ENCODE peak calls at places on chromosome 13, in six cellular contexts. V is IMR-90, L is H9, C is H1, K is mesenchymal stem cell, F is trophoblast cell. A is an unnamed sample.

GRCh38 chr13:45807520-45808099 is 43.9 kb downstream of the SIAH3 start:
- DNase-seq in V (peak), L (peak), C (no peak), K (peak), F (peak), A (peak)

GRCh38 chr13:111354789-111355188 is 34.3 kb downstream of the TEX29 start:
- DNase-seq in V (no peak), L (no peak), C (no peak), K (no peak), F (no peak), A (no peak)

GRCh38 chr13:31007392-31007791 is 74.9 kb downstream of the TEX26 start:
- DNase-seq in V (no peak), L (no peak), C (no peak), K (no peak), F (no peak), A (no peak)

GRCh38 chr13:97460004-97460756 is 26.2 kb downstream of the RAP2A start:
- DNase-seq in V (peak), L (no peak), C (no peak), K (peak), F (peak), A (no peak)

GRCh38 chr13:25375727-25376358 is 4.1 kb downstream of the ATP8A2 start:
- DNase-seq in V (peak), L (peak), C (no peak), K (peak), F (peak), A (peak)

GRCh38 chr13:78958019-78958418 is 299.1 kb upstream of the OBI1 start:
- DNase-seq in V (no peak), L (no peak), C (no peak), K (no peak), F (no peak), A (no peak)

GRCh38 chr13:111116830-111117229 is 1.7 kb downstream of the ARHGEF7 start:
- DNase-seq in V (peak), L (no peak), C (no peak), K (no peak), F (peak), A (no peak)

GRCh38 chr13:101520672-101521071 is 68.2 kb downstream of the ITGBL1 start:
- DNase-seq in V (peak), L (no peak), C (no peak), K (peak), F (no peak), A (no peak)

GRCh38 chr13:98032168-98032567 is 78.7 kb downstream of the IPO5 start:
- DNase-seq in V (no peak), L (no peak), C (no peak), K (no peak), F (peak), A (no peak)

GRCh38 chr13:29847501-29847983 is 2.9 kb downstream of the UBL3 start:
- DNase-seq in V (peak), L (no peak), C (no peak), K (peak), F (peak), A (no peak)

GRCh38 chr13:81406022-81406421 is 1065.1 kb upstream of the SPRY2 start:
- DNase-seq in V (no peak), L (no peak), C (no peak), K (no peak), F (no peak), A (no peak)

GRCh38 chr13:89627991-89628390 is 1719.5 kb upstream of the MIR17HG start:
- DNase-seq in V (no peak), L (no peak), C (no peak), K (peak), F (no peak), A (no peak)

GRCh38 chr13:84917252-84917878 is 881.9 kb downstream of the SLITRK6 start:
- DNase-seq in V (peak), L (no peak), C (no peak), K (peak), F (peak), A (no peak)

DNA sequence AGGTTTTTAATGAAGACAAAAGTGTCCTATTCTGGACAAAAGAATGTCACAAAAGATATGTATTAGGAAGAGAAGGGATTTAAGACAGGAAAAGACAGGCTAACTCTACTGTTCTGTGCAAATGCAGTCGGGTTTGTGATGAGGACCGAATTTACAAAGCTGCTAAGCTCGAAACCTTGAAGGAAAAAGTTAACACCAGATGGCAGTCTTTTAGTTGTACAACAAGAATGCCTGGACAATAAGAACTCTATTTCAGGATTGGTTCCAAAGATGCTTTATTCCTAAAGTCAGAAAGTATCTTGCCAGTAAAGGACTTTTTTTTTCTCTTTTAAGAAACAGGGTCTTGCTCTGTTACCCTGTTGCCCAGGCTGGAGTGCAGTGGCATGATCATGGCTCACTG is 51.1 kb downstream of the HS6ST3 start:
- DNase-seq in V (peak), L (no peak), C (no peak), K (peak), F (peak), A (no peak)
- H2BK120ac ChIP-seq in V (no peak), L (no peak), C (no peak), K (no peak), F (no peak), A (no peak)

GRCh38 chr13:60441761-60442160 is 44.7 kb downstream of the TDRD3 start:
- DNase-seq in V (no peak), L (no peak), C (no peak), K (no peak), F (no peak), A (no peak)

GRCh38 chr13:60435762-60436374 is 38.8 kb downstream of the TDRD3 start:
- DNase-seq in V (no peak), L (no peak), C (no peak), K (no peak), F (no peak), A (no peak)

GRCh38 chr13:60433505-60433904 is 36.5 kb downstream of the TDRD3 start:
- DNase-seq in V (no peak), L (no peak), C (no peak), K (no peak), F (no peak), A (no peak)

DNA sequence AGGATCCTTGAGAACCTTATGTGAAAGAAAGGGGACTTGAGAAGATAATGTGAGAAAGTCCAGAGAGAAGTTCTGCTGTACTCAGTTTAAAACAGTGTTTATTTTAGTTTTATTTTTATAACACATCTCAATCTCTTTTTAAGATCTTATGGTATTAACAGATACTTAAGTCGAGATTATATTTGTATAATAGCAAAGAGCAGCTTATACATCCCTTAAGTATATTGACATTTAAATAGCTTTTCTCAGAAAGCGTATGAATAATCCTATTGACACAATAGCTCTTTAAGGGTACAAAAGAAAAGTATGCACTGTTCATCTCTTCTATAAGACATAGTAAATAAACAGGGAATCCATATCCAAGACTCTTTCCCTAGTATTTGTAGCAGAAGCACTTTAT is 42.2 kb downstream of the TDRD3 start:
- DNase-seq in V (no peak), L (no peak), C (no peak), K (no peak), F (no peak), A (no peak)
- H3K9ac ChIP-seq in V (no peak), L (no peak), C (no peak), K (no peak), F (no peak), A (no peak)

GRCh38 chr13:107130516-107130915 is 562.6 kb upstream of the ARGLU1 start:
- DNase-seq in V (no peak), L (no peak), C (no peak), K (no peak), F (no peak), A (no peak)
- H4K91ac ChIP-seq in V (no peak), L (no peak), C (no peak), K (no peak), F (no peak), A (no peak)

GRCh38 chr13:109707044-109707794 is 79.2 kb downstream of the IRS2 start:
- DNase-seq in V (no peak), L (no peak), C (no peak), K (no peak), F (no peak), A (no peak)
- H2BK120ac ChIP-seq in V (no peak), L (no peak), C (no peak), K (no peak), F (no peak), A (no peak)

DNA sequence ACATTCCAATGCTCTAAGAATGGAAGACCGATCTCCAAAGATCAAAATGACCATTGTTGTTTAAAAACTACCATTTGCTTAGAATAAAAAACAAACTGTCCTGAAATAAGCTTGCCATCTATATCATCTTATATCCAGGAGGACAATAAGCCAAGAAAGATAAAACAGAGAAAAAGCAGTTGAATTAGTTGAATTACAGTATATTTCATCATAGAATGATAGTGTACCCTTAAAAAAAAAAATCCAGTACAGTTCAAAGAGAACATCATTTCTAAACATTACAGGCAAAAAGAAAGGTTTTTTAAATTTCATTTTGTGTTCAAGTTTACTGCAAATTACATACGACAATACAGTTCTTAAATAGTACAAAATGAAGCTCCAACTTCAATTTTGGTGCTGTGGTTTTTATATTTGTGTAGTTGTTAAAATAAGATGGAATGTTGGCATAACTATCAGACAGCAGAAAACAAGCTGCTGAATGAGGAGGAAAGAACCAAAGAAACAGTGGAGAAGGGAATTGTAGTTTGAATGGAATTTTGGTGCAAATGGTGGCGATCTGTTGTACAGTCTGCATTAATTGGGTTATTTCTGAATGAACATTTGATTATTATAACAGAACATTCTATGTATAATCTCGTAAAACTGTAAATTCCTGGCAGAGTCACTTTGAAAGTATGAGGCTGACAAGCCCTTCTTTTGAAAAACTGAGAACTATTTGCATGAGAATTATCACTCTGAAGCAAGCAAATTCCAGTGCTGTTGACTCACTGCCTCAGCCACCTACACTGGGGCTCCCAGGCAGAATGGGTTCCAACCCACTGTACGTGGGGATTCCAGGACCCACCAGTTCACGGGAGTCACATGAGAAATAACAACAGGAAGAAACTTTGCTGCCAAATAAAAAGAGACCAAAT is 37.7 kb downstream of the LHFPL6 start:
- DNase-seq in V (peak), L (peak), C (peak), K (peak), F (peak), A (no peak)
- H3K9ac ChIP-seq in V (peak), L (no peak), C (no peak), K (peak), F (no peak), A (no peak)

GRCh38 chr13:73521291-73521626 is 462.5 kb downstream of the KLF5 start:
- DNase-seq in V (no peak), L (no peak), C (no peak), K (no peak), F (no peak), A (no peak)
- H4K91ac ChIP-seq in V (no peak), L (no peak), C (no peak), K (no peak), F (no peak), A (no peak)

GRCh38 chr13:74027161-74027779 is 106.9 kb downstream of the KLF12 start:
- DNase-seq in V (no peak), L (no peak), C (no peak), K (no peak), F (no peak), A (no peak)
- H2BK120ac ChIP-seq in V (no peak), L (no peak), C (peak), K (no peak), F (no peak), A (no peak)

GRCh38 chr13:100363874-100364273 is 224.7 kb downstream of the GGACT start:
- DNase-seq in V (peak), L (no peak), C (no peak), K (peak), F (no peak), A (no peak)
- H3K9ac ChIP-seq in V (no peak), L (no peak), C (no peak), K (peak), F (no peak), A (no peak)

A was measured in neuronal stem cell.